ENCODE peak calls at places on chromosomes 1 and 21, in seven cellular contexts. V is endothelial cell, W is NCI-H1092 treated with DMSO at 0.1 percent for 48 hours, A is KG1, Z is fibroblast of lung, K is NCI-H774, C is NCI-H1105 treated with DMSO at 0.1 percent for 48 hours. T is an unnamed sample.

GRCh38 chr1:165063181-165063955 is 293.1 kb downstream of the LMX1A start:
- DNase-seq in V (no peak), W (no peak), A (no peak), Z (no peak), K (no peak), C (no peak), T (no peak)

GRCh38 chr1:63323866-63324778 is 1.8 kb downstream of the FOXD3 start:
- DNase-seq in V (no peak), W (peak), A (no peak), Z (no peak), K (no peak), C (peak), T (no peak)

GRCh38 chr1:67307251-67308060 is at the start of gene IL12RB2:
- DNase-seq in V (peak), W (peak), A (no peak), Z (no peak), K (no peak), C (no peak), T (peak)

GRCh38 chr1:169240449-169241242 is 127.0 kb downstream of the NME7 start:
- DNase-seq in V (no peak), W (no peak), A (no peak), Z (peak), K (no peak), C (no peak), T (no peak)

GRCh38 chr1:107914144-107914543 is 50.8 kb downstream of the VAV3 start:
- DNase-seq in V (no peak), W (no peak), A (no peak), Z (no peak), K (no peak), C (no peak), T (no peak)

GRCh38 chr21:45409466-45410150 is 4.6 kb downstream of the COL18A1 start:
- DNase-seq in V (no peak), W (no peak), A (no peak), Z (peak), K (no peak), C (no peak), T (no peak)

GRCh38 chr1:55813619-55814018 is 598.5 kb upstream of the USP24 start:
- DNase-seq in V (no peak), W (no peak), A (no peak), Z (peak), K (no peak), C (no peak), T (no peak)

GRCh38 chr1:1082239-1083180 is 8.4 kb upstream of the RNF223 start:
- DNase-seq in V (peak), W (no peak), A (no peak), Z (no peak), K (no peak), C (no peak), T (no peak)

T was measured in GM12865.